ENCODE peak calls at places on chromosome 15, in nine cellular contexts. H is gastrocnemius medialis; L is AG04450; B is upper lobe of left lung; K is cardiac muscle cell; S is spleen; F is CD8-positive, alpha-beta memory T cell; Z is ovary; O is HepG2. E is an unnamed sample.

GRCh38 chr15:38029741-38030140 is 95.3 kb downstream of the TMCO5A start:
- DNase-seq in L (peak; percentile 45), O (no peak), B (no peak), F (no peak), S (no peak), H (no peak), K (no peak), Z (no peak), E (no peak)

GRCh38 chr15:39300451-39301153 is 280.3 kb upstream of the THBS1 start:
- DNase-seq in B (no peak), Z (no peak), L (no peak), O (no peak), H (no peak), S (no peak), F (no peak), K (no peak), E (no peak)

GRCh38 chr15:48112242-48112641 is 8.5 kb upstream of the SLC24A5 start:
- DNase-seq in S (no peak), Z (no peak), L (no peak), H (no peak), O (peak; percentile 16), B (no peak), F (no peak), K (peak; percentile 60), E (no peak)

GRCh38 chr15:90581771-90582471 is 52.2 kb downstream of the CRTC3 start:
- DNase-seq in F (no peak), H (no peak), L (no peak), K (no peak), B (no peak), S (no peak), Z (no peak), O (no peak), E (no peak)

GRCh38 chr15:87597346-87598052 is 659.0 kb downstream of the NTRK3 start:
- DNase-seq in K (no peak), O (no peak), Z (no peak), H (no peak), B (no peak), S (no peak), F (peak; percentile 25), L (no peak), E (no peak)

GRCh38 chr15:49190586-49190985 is 20.5 kb downstream of the GALK2 start:
- DNase-seq in K (no peak), B (no peak), H (no peak), L (no peak), F (no peak), O (no peak), S (no peak), Z (no peak), E (no peak)

GRCh38 chr15:48601095-48601494 is 44.4 kb downstream of the FBN1 start:
- DNase-seq in H (no peak), B (no peak), O (no peak), L (no peak), Z (no peak), S (no peak), F (no peak), K (no peak), E (no peak)

GRCh38 chr15:88912500-88912921 is 668 bp downstream of the MFGE8 start:
- DNase-seq in H (no peak), O (no peak), Z (peak; percentile 74), L (no peak), F (no peak), K (peak; percentile 29), B (peak; percentile 80), S (no peak), E (no peak)

GRCh38 chr15:90203922-90204321 is 2.8 kb downstream of the SEMA4B start:
- DNase-seq in B (no peak), S (peak; percentile 65), K (no peak), F (no peak), Z (no peak), H (no peak), O (no peak), L (no peak), E (no peak)

GRCh38 chr15:64905119-64905831 is 6.4 kb upstream of the ANKDD1A start:
- DNase-seq in L (no peak), H (peak; percentile 35), O (peak; percentile 22), K (peak; percentile 91), F (peak; percentile 73), Z (peak; percentile 43), S (peak; percentile 94), B (peak; percentile 91), E (peak; percentile 58)

GRCh38 chr15:51649659-51650521 is 27.3 kb upstream of the DMXL2 start:
- DNase-seq in Z (peak; percentile 13), K (peak; percentile 73), S (no peak), F (peak; percentile 65), B (no peak), H (no peak), O (peak; percentile 68), L (peak; percentile 50), E (no peak)

GRCh38 chr15:68666812-68667450 is 88.1 kb downstream of the CORO2B start:
- DNase-seq in O (no peak), B (no peak), S (peak; percentile 42), L (no peak), Z (no peak), F (no peak), H (no peak), K (no peak), E (no peak)

GRCh38 chr15:31523027-31523654 is 196.5 kb downstream of the KLF13 start:
- DNase-seq in S (no peak), B (peak; percentile 33), H (no peak), L (no peak), K (no peak), O (no peak), Z (no peak), F (no peak), E (no peak)

DNA sequence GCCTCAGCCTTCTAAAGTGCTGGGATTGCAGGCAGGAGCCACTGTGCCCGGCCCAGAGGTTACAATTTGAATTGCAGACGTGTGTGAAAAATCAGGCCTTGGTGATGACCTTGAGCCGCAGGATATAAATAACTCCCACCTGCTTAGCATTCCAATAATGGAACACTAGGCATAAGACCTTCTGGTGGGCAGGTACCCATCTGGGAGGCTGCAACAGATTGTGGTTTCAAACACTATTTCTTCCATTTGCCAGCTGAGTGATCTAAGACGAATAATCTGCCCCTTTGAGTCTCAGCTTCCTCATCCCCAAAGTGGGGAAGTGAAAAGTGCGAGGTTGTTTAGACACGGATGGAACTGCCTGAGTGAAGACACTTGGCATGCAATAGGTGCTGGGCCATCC is 47.7 kb upstream of the HERC1 start:
- DNase-seq in L (no peak), F (no peak), K (no peak), S (no peak), Z (no peak), O (no peak), H (no peak), B (no peak), E (no peak)
- H3K27ac ChIP-seq in L (no peak overlapping the region), F (no peak overlapping the region), K (no peak overlapping the region), S (no peak overlapping the region), Z (no peak overlapping the region), O (no peak overlapping the region), H (peak overlapping the region; percentile 61), B (no peak overlapping the region), E (no peak overlapping the region)

DNA sequence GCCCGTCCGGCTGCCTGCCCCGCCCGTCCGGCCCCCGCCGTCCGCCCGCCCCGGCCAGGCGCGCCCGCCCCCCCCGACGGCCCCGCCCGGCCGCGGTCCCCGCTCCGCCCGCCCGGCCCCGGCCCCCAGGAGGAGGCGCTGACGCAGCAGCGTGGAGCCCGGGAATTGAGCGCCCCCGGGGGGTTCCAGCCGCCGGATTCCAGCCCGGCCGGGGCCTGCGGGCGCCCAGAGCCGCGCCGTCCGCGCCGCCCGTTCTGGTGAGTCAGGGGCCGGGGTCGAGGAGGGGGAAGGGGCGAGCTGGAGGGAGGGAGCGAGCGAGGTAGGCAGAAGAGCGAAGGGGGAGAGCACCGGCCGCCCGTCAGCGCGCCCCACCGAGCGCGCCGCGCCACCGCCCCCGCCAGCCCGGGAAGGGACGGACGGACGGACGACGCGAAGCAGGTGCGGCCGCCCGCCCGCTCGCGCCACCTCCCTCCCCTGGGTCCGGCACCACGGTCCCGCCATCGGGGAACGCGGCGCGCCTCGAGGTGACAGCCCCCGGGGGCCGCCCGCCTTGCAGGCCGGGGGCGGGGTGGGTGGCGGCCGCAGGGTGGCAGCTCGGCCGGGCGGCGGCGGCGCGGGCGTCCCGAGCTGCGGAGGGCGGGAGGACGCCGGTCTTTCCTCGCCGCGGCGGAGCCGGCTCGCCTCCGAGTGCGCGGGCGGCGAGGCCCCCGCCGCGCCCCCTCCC is 421 bp downstream of the BAHD1 start:
- DNase-seq in B (peak; percentile 93), K (peak; percentile 53), S (peak; percentile 89), F (no peak), H (no peak), L (no peak), O (no peak), Z (no peak), E (no peak)
- H3K27ac ChIP-seq in B (peak overlapping the region; percentile 81), K (peak overlapping the region; percentile 85), S (peak overlapping the region; percentile 87), F (peak overlapping the region; percentile 38), H (peak overlapping the region; percentile 83), L (no peak overlapping the region), O (peak overlapping the region; percentile 75), Z (peak overlapping the region; percentile 70), E (peak overlapping the region; percentile 88)

GRCh38 chr15:80744826-80745225 is 34.3 kb upstream of the CEMIP start:
- DNase-seq in H (no peak), Z (no peak), K (no peak), S (no peak), B (no peak), L (no peak), O (no peak), F (no peak), E (no peak)

GRCh38 chr15:80743189-80743833 is 35.9 kb upstream of the CEMIP start:
- DNase-seq in L (no peak), F (no peak), S (no peak), Z (no peak), K (no peak), B (no peak), H (no peak), O (peak; percentile 85), E (peak; percentile 21)

GRCh38 chr15:80745888-80746287 is 33.3 kb upstream of the CEMIP start:
- DNase-seq in K (no peak), O (no peak), S (no peak), Z (no peak), B (no peak), F (no peak), H (no peak), L (no peak), E (no peak)

GRCh38 chr15:80747317-80748053 is 31.7 kb upstream of the CEMIP start:
- DNase-seq in S (no peak), Z (no peak), B (peak; percentile 5), K (peak; percentile 19), O (no peak), F (no peak), H (no peak), L (no peak), E (no peak)

DNA sequence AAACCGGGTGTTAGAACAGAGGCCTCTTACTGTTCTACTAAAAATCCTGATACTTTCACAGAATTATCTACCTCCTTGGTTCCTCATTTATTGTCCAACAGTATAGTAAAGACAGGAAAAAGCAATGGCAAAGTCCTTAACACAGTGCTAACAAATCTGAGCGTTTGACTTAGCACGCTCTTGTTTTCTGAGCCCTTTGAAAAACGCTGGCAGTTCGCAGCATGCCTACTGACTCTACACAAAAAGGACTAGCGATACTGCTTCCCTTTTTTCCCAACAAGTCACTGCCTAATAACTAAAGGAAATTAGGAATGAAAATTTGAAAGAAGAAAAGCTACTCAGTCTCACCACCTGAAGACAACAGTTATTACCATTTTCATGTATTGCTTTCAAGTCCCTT is 34.8 kb upstream of the CEMIP start:
- DNase-seq in K (no peak), L (no peak), H (no peak), F (no peak), B (no peak), O (no peak), S (no peak), Z (no peak), E (no peak)
- H3K27ac ChIP-seq in K (no peak overlapping the region), L (peak overlapping the region; percentile 43), H (no peak overlapping the region), F (no peak overlapping the region), B (peak overlapping the region; percentile 77), O (no peak overlapping the region), S (peak overlapping the region; percentile 60), Z (no peak overlapping the region), E (no peak overlapping the region)

GRCh38 chr15:67232591-67232990 is 21.9 kb downstream of the AAGAB start:
- DNase-seq in K (no peak), H (no peak), B (no peak), F (no peak), L (no peak), S (no peak), Z (no peak), O (no peak), E (no peak)
- H3K27ac ChIP-seq in K (no peak overlapping the region), H (no peak overlapping the region), B (no peak overlapping the region), F (no peak overlapping the region), L (no peak overlapping the region), S (no peak overlapping the region), Z (no peak overlapping the region), O (no peak overlapping the region), E (no peak overlapping the region)